ENCODE peak calls at places on chromosomes 3 and 15, in seven cellular contexts. X, G, U, T, F, C and E are unnamed samples.
A peak's percentile ranks its signal among the peaks of the same experiment; 100 is the strongest.

GRCh38 chr15:81221449-81221848 is 24.8 kb downstream of the IL16 start:
- DNase-seq in G (peak; percentile 7), T (no peak), X (no peak), C (no peak), U (no peak), F (no peak), E (no peak)

GRCh38 chr3:116517308-116517707 is 72.0 kb upstream of the LSAMP start:
- DNase-seq in G (no peak), T (no peak), F (no peak), X (no peak), C (no peak), U (no peak), E (peak; percentile 72)

GRCh38 chr3:57274845-57275244 is 17.6 kb downstream of the ASB14 start:
- DNase-seq in T (no peak), U (no peak), F (no peak), X (no peak), G (no peak), C (no peak), E (no peak)

GRCh38 chr3:10519236-10519635 is 13.8 kb upstream of the ATP2B2 start:
- DNase-seq in X (no peak), T (no peak), G (no peak), C (no peak), F (no peak), U (no peak), E (no peak)

GRCh38 chr3:193939527-193939926 is 196.4 kb upstream of the HES1 start:
- DNase-seq in F (no peak), G (no peak), X (no peak), T (no peak), U (no peak), C (no peak), E (no peak)

GRCh38 chr3:62098646-62099365 is 274.5 kb downstream of the FEZF2 start:
- DNase-seq in X (no peak), F (no peak), T (no peak), U (no peak), C (no peak), G (no peak), E (no peak)

GRCh38 chr3:29757054-29757777 is 476.3 kb downstream of the RBMS3 start:
- DNase-seq in U (no peak), T (no peak), G (no peak), X (no peak), C (no peak), F (no peak), E (no peak)

GRCh38 chr3:19103510-19103909 is 44.8 kb upstream of the KCNH8 start:
- DNase-seq in G (no peak), T (no peak), F (no peak), U (no peak), X (no peak), C (no peak), E (no peak)

GRCh38 chr3:186283096-186283495 is 78.9 kb downstream of the DGKG start:
- DNase-seq in X (no peak), U (no peak), C (no peak), F (no peak), T (no peak), G (no peak), E (no peak)

GRCh38 chr15:80565398-80565797 is 129.7 kb upstream of the ABHD17C start:
- DNase-seq in C (no peak), F (no peak), G (no peak), T (no peak), U (no peak), X (no peak), E (no peak)

GRCh38 chr3:179964867-179965266 is 71.9 kb downstream of the PEX5L start:
- DNase-seq in T (no peak), F (no peak), U (no peak), X (no peak), G (no peak), C (no peak), E (no peak)

GRCh38 chr3:22284559-22284958 is 533.5 kb upstream of the ZNF385D start:
- DNase-seq in G (no peak), X (no peak), T (no peak), C (no peak), U (no peak), F (no peak), E (no peak)

GRCh38 chr3:141499965-141500364 is 13.1 kb downstream of the RASA2 start:
- DNase-seq in T (no peak), U (no peak), F (no peak), C (no peak), G (no peak), X (no peak), E (no peak)

GRCh38 chr3:32681811-32682210 is 3.2 kb upstream of the CNOT10 start:
- DNase-seq in T (no peak), G (no peak), C (no peak), U (no peak), F (no peak), X (peak; percentile 14), E (no peak)

GRCh38 chr3:194067949-194068362 is 68.0 kb upstream of the HES1 start:
- DNase-seq in T (no peak), F (no peak), G (no peak), X (no peak), C (no peak), U (no peak), E (no peak)

GRCh38 chr15:58241872-58242271 is 103.7 kb downstream of the AQP9 start:
- DNase-seq in C (no peak), U (no peak), G (no peak), T (no peak), F (no peak), X (peak; percentile 44), E (no peak)

GRCh38 chr3:194598771-194599557 is 34.3 kb downstream of the TMEM44 start:
- DNase-seq in G (no peak), F (no peak), C (no peak), U (no peak), X (peak; percentile 95), T (no peak), E (no peak)

GRCh38 chr3:160460033-160460432 is 10.4 kb upstream of the TRIM59 start:
- DNase-seq in F (no peak), C (no peak), G (no peak), U (no peak), T (no peak), X (no peak), E (no peak)

GRCh38 chr3:50623840-50624474 is 7.0 kb downstream of the MAPKAPK3 start:
- DNase-seq in U (no peak), X (no peak), F (no peak), T (no peak), C (no peak), G (no peak), E (no peak)

GRCh38 chr3:133742351-133743091 is 3.7 kb upstream of the TF start:
- DNase-seq in F (no peak), U (peak; percentile 7), T (peak; percentile 97), C (no peak), X (peak; percentile 80), G (no peak), E (no peak)

GRCh38 chr15:77162872-77163633 is 92.1 kb upstream of the TSPAN3 start:
- DNase-seq in F (no peak), C (no peak), X (no peak), U (no peak), G (no peak), T (no peak), E (no peak)

GRCh38 chr15:24865300-24865699 is 89.5 kb upstream of the SNRPN start:
- DNase-seq in U (no peak), T (no peak), C (no peak), G (no peak), X (no peak), F (no peak), E (no peak)

GRCh38 chr3:140736863-140737460 is 59.1 kb downstream of the TRIM42 start:
- DNase-seq in U (no peak), C (no peak), T (peak; percentile 59), X (peak; percentile 10), G (peak; percentile 54), F (peak; percentile 33), E (peak; percentile 77)

GRCh38 chr3:156416846-156417581 is 137.9 kb downstream of the SSR3 start:
- DNase-seq in G (peak; percentile 49), F (no peak), C (no peak), T (no peak), U (no peak), X (no peak), E (no peak)
- TF ChIP-seq REST in G (no peak), F (no peak), C (no peak), T (no peak), U (no peak), X (no peak), E (no peak)

GRCh38 chr15:62165029-62165792 is at the start of gene C2CD4B:
- DNase-seq in U (no peak), F (no peak), C (no peak), T (no peak), X (peak; percentile 62), G (peak; percentile 58), E (peak; percentile 78)

GRCh38 chr15:62163397-62163796 is 1.7 kb downstream of the C2CD4B start:
- DNase-seq in F (no peak), X (no peak), G (no peak), U (no peak), C (no peak), T (no peak), E (no peak)

GRCh38 chr15:62165793-62166380 is 802 bp upstream of the C2CD4B start:
- DNase-seq in G (no peak), T (no peak), C (no peak), X (no peak), F (no peak), U (no peak), E (peak; percentile 9)

GRCh38 chr15:62163847-62164499 is 1.1 kb downstream of the C2CD4B start:
- DNase-seq in T (no peak), G (peak; percentile 68), C (no peak), F (no peak), X (peak; percentile 13), U (no peak), E (peak; percentile 68)

DNA sequence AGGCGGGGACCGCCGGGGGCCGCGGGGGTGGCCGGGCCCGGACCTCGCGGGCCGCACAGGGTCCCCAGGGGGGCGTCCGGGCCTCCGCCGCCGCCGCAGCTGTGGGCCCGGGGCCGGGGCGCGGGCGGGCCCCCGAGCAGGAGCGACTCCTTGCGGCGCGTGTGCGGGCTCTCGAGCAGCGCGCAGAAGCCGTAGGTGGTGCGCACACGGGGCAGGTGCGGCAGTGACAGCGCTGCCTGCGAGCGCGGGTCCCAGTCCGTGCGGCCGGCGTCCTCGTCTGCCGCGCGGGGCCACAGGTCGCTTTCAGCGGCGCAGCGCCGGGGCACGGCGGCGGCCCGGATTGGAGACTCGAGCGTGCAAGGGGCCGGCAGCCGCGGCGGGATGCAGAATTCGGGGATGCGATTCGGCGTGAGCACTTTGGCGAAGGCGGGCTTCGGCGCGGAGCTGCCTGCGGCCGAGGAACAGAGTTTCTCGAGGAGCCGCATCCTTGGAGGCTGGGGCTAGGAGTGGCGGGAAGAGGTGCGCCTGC is 521 bp downstream of the C2CD4B start:
- DNase-seq in C (no peak), U (no peak), G (peak; percentile 75), X (peak; percentile 28), T (no peak), F (no peak), E (peak; percentile 72)
- TF ChIP-seq REST in C (no peak), U (no peak), G (no peak), X (no peak), T (no peak), F (no peak), E (no peak)

GRCh38 chr15:28998511-28998910 is 112.7 kb downstream of the APBA2 start:
- DNase-seq in T (no peak), X (no peak), C (no peak), G (no peak), U (no peak), F (no peak), E (no peak)
- TF ChIP-seq REST in T (no peak), X (no peak), C (no peak), G (no peak), U (no peak), F (no peak), E (no peak)

GRCh38 chr3:56061227-56061626 is 407.0 kb downstream of the ERC2 start:
- DNase-seq in F (no peak), T (no peak), U (no peak), X (no peak), G (no peak), C (no peak), E (no peak)

GRCh38 chr3:56064684-56065083 is 403.6 kb downstream of the ERC2 start:
- DNase-seq in F (no peak), U (no peak), C (no peak), G (no peak), T (no peak), X (peak; percentile 19), E (no peak)
- TF ChIP-seq REST in F (no peak), U (no peak), C (no peak), G (no peak), T (no peak), X (no peak), E (no peak)